ENCODE peak calls at places on chromosomes 3 and 15, in six cellular contexts. Y, H, P, F, W and T are unnamed samples.

GRCh38 chr3:5093786-5094185 is 28.3 kb upstream of the ARL8B start:
- DNase-seq in P (no peak), W (no peak), Y (no peak), F (no peak), H (no peak), T (no peak)

GRCh38 chr3:54040476-54040875 is 81.9 kb upstream of the CACNA2D3 start:
- DNase-seq in H (no peak), P (no peak), F (no peak), Y (no peak), W (no peak), T (no peak)

GRCh38 chr3:140765246-140765645 is 87.4 kb downstream of the TRIM42 start:
- DNase-seq in Y (no peak), W (no peak), F (no peak), P (no peak), H (no peak), T (no peak)

GRCh38 chr15:45891766-45892165 is 256.9 kb downstream of the SQOR start:
- DNase-seq in W (no peak), Y (no peak), F (no peak), P (no peak), H (no peak), T (no peak)

GRCh38 chr3:50450135-50450911 is 53.1 kb downstream of the CACNA2D2 start:
- DNase-seq in Y (peak), P (no peak), F (no peak), W (peak), H (no peak), T (no peak)

GRCh38 chr3:179292440-179292839 is 30.4 kb upstream of the ZNF639 start:
- DNase-seq in W (no peak), H (no peak), P (no peak), Y (no peak), F (no peak), T (no peak)

GRCh38 chr3:50617096-50617791 is at the start of gene MAPKAPK3:
- DNase-seq in W (no peak), P (peak), Y (peak), F (no peak), H (no peak), T (peak)

GRCh38 chr15:47872208-47872607 is 154.9 kb downstream of the SEMA6D start:
- DNase-seq in Y (no peak), W (no peak), H (no peak), F (no peak), P (no peak), T (no peak)

GRCh38 chr15:68227806-68228142 is 1.8 kb downstream of the CLN6 start:
- DNase-seq in H (no peak), F (no peak), W (no peak), P (no peak), Y (no peak), T (no peak)

GRCh38 chr15:82066455-82066854 is 20.6 kb upstream of the MEX3B start:
- DNase-seq in P (no peak), Y (no peak), H (no peak), F (no peak), W (no peak), T (no peak)

GRCh38 chr3:27428446-27428845 is 55.7 kb downstream of the SLC4A7 start:
- DNase-seq in P (no peak), W (no peak), Y (no peak), H (no peak), F (no peak), T (no peak)

GRCh38 chr3:105414841-105415240 is 48.1 kb downstream of the ALCAM start:
- DNase-seq in H (no peak), W (no peak), P (no peak), Y (no peak), F (no peak), T (no peak)

GRCh38 chr3:32391643-32392529 is at the start of gene CMTM7:
- DNase-seq in F (peak), Y (peak), W (peak), H (peak), P (peak), T (peak)

GRCh38 chr15:78618490-78618934 is 2.3 kb downstream of the CHRNA3 start:
- DNase-seq in W (peak), Y (peak), P (peak), H (peak), F (peak), T (peak)

GRCh38 chr3:126373682-126374601 is 16.7 kb upstream of the KLF15 start:
- DNase-seq in W (no peak), H (no peak), F (no peak), Y (peak), P (no peak), T (no peak)

DNA sequence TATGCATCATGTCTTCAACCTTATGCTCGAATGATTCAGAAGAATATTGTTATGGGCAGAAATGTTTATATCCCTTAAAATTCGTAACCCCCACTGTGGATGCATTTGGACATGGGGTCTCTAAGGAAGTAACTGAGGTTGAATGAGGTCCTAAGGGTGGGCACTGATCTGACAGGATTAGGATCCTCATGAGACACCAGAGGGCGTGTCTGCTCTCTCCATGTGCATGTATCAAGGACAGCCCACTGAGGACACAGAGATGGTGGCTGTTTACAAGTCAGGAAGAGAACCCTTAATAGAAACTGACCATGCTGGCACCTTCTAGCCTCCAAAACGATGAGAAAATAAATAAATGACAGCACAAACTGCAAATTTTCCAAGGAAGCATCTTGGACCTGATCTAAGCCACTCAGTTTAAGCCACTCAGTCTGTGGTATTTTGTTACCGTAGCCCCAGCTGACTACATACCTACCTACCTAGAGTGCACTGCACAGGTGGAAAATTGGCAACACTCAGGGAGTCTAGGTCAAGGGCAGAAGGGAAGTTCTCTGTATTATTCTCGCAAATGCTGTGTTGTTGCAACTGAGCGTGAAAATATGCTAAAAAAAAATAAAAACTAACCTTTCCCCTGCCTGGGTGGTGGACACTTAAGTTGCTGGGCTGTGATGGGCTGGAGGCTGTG is 126.6 kb downstream of the TJP1 start:
- DNase-seq in P (peak), W (no peak), Y (no peak), F (no peak), H (no peak), T (no peak)
- TF ChIP-seq CTCF in P (peak), W (peak), Y (no peak), F (no peak), H (no peak), T (no peak)

GRCh38 chr3:169508426-169508825 is 155.1 kb downstream of the MECOM start:
- DNase-seq in P (no peak), F (no peak), H (no peak), Y (no peak), W (no peak), T (no peak)
- TF ChIP-seq CTCF in P (no peak), F (no peak), H (no peak), Y (no peak), W (no peak), T (no peak)

GRCh38 chr3:159804726-159805410 is 183.8 kb upstream of the IL12A start:
- DNase-seq in H (peak), F (peak), Y (peak), P (peak), W (no peak), T (no peak)
- TF ChIP-seq CTCF in H (peak), F (peak), Y (peak), P (peak), W (peak), T (no peak)

GRCh38 chr3:136949708-136950107 is 8.1 kb upstream of the IL20RB start:
- DNase-seq in H (no peak), W (no peak), Y (no peak), P (no peak), F (no peak), T (no peak)
- TF ChIP-seq CTCF in H (no peak), W (peak), Y (no peak), P (no peak), F (no peak), T (no peak)

GRCh38 chr3:187975571-187976360 is 178.2 kb upstream of the LPP start:
- DNase-seq in F (no peak), P (no peak), Y (no peak), H (no peak), W (no peak), T (no peak)

GRCh38 chr3:187973977-187974856 is 179.7 kb upstream of the LPP start:
- DNase-seq in H (peak), F (no peak), W (no peak), P (no peak), Y (no peak), T (no peak)

GRCh38 chr3:187976361-187976900 is 177.5 kb upstream of the LPP start:
- DNase-seq in Y (no peak), P (no peak), W (no peak), H (no peak), F (no peak), T (no peak)

GRCh38 chr3:187972454-187972853 is 181.5 kb upstream of the LPP start:
- DNase-seq in P (no peak), H (no peak), W (no peak), F (no peak), Y (no peak), T (no peak)

GRCh38 chr3:187974857-187975257 is 179.1 kb upstream of the LPP start:
- DNase-seq in P (no peak), Y (no peak), H (no peak), F (no peak), W (no peak), T (no peak)
- TF ChIP-seq CTCF in P (no peak), Y (no peak), H (no peak), F (no peak), W (peak), T (no peak)

DNA sequence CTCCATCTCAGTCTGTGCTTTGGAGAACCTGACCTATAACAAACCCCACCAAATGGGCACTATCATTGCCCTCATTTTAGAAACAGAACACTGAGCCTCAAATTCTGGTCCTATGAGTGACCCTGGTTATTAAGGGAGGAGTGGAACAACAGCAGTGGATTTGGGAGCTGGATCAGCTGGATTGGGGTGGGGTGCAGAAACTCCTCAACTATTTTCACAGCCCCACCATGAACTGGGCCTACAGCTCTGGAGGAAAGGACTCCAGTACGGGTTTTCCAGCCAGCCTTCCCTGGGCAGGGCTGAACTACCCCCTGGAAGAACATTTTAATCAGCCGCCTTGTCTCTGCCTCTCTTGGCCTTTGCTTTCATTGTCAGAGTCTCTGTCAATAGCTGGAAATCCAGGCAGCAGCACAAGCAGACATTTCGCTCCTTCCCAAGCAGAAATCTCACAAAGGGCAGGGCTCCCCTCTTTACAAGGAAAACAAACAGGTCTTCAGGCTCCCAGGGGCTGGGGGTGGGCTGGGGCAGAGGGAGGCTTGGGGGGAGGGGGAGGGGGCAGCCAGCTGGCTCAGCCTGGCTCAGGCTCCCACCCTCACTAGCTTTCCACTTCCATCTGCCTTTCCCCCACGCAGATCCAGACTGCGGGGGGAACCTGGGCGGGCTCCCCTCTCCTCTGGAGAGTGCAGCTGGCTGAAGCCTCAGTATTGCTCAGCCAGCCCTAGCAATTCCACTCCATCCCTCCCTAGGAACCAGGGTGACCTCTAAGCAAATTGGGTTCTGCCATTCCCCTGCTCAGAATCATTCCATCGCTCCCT is 13.7 kb upstream of the TLE3 start:
- DNase-seq in P (peak), Y (peak), W (no peak), F (peak), H (no peak), T (no peak)
- TF ChIP-seq CTCF in P (no peak), Y (no peak), W (no peak), F (no peak), H (no peak), T (no peak)